ENCODE peak calls at places on chromosomes 12 and 14, in nine cellular contexts. N is OCI-LY7; W is IMR-90; D is A549; L is CD8-positive, alpha-beta memory T cell; E is PC-3; H is astrocyte of the spinal cord; U is ovary; J is small intestine. P is an unnamed sample.

GRCh38 chr14:83707056-83707455 is 1822.9 kb upstream of the FLRT2 start:
- DNase-seq in N (no peak), W (peak), D (no peak), L (no peak), E (peak), H (no peak), U (no peak), J (no peak), P (no peak)

GRCh38 chr12:50166776-50167025 is 468 bp downstream of the CERS5 start:
- DNase-seq in N (no peak), W (no peak), D (no peak), L (no peak), E (no peak), H (no peak), U (peak), J (no peak), P (no peak)

GRCh38 chr14:90508536-90509254 is 111.9 kb downstream of the CALM1 start:
- DNase-seq in N (no peak), W (no peak), D (no peak), L (no peak), E (peak), H (no peak), U (no peak), J (peak), P (no peak)

GRCh38 chr12:27969011-27969900 is 3.3 kb downstream of the PTHLH start:
- DNase-seq in N (no peak), W (peak), D (peak), L (no peak), E (peak), H (peak), U (no peak), J (no peak), P (no peak)

GRCh38 chr12:12507121-12507520 is 55.5 kb downstream of the DUSP16 start:
- DNase-seq in N (no peak), W (no peak), D (no peak), L (no peak), E (no peak), H (no peak), U (no peak), J (no peak), P (no peak)

GRCh38 chr14:51554339-51554920 is 97.3 kb upstream of the FRMD6 start:
- DNase-seq in N (no peak), W (peak), D (no peak), L (no peak), E (peak), H (peak), U (no peak), J (no peak), P (no peak)

GRCh38 chr12:46964496-46965098 is 114.8 kb upstream of the PCED1B start:
- DNase-seq in N (no peak), W (peak), D (no peak), L (no peak), E (no peak), H (peak), U (no peak), J (no peak), P (no peak)

GRCh38 chr14:78836777-78837176 is 666.6 kb downstream of the NRXN3 start:
- DNase-seq in N (peak), W (peak), D (peak), L (no peak), E (peak), H (peak), U (no peak), J (peak), P (no peak)

GRCh38 chr12:56644654-56645053 is 1.1 kb downstream of the ATP5F1B start:
- DNase-seq in N (no peak), W (no peak), D (no peak), L (no peak), E (no peak), H (peak), U (no peak), J (no peak), P (peak)

GRCh38 chr14:92039073-92039719 is 663 bp downstream of the TRIP11 start:
- DNase-seq in N (no peak), W (peak), D (peak), L (peak), E (peak), H (peak), U (no peak), J (peak), P (no peak)

GRCh38 chr12:112904571-112904970 is 2.2 kb upstream of the OAS1 start:
- DNase-seq in N (no peak), W (no peak), D (no peak), L (no peak), E (peak), H (peak), U (no peak), J (peak), P (no peak)

GRCh38 chr12:118763239-118763638 is 218.1 kb upstream of the SRRM4 start:
- DNase-seq in N (no peak), W (no peak), D (no peak), L (no peak), E (no peak), H (no peak), U (no peak), J (no peak), P (no peak)

GRCh38 chr12:92147491-92147890 is 1.8 kb upstream of the BTG1 start:
- DNase-seq in N (no peak), W (no peak), D (no peak), L (peak), E (no peak), H (no peak), U (no peak), J (no peak), P (no peak)

GRCh38 chr14:53655080-53655785 is 301.4 kb downstream of the BMP4 start:
- DNase-seq in N (no peak), W (no peak), D (no peak), L (no peak), E (no peak), H (no peak), U (no peak), J (no peak), P (no peak)

GRCh38 chr12:110067531-110067930 is 19.2 kb upstream of the C12orf76 start:
- DNase-seq in N (no peak), W (no peak), D (no peak), L (no peak), E (no peak), H (no peak), U (no peak), J (no peak), P (no peak)

GRCh38 chr12:95623554-95624170 is 72.4 kb upstream of the USP44 start:
- DNase-seq in N (peak), W (peak), D (peak), L (no peak), E (peak), H (peak), U (peak), J (peak), P (peak)

GRCh38 chr14:94472842-94473241 is 3.2 kb downstream of the SERPINA9 start:
- DNase-seq in N (no peak), W (no peak), D (no peak), L (no peak), E (no peak), H (no peak), U (no peak), J (no peak), P (no peak)

GRCh38 chr12:90695415-90695814 is 259.6 kb downstream of the CCER1 start:
- DNase-seq in N (no peak), W (peak), D (no peak), L (no peak), E (peak), H (peak), U (no peak), J (no peak), P (no peak)

GRCh38 chr14:22099942-22100763 is 426.5 kb upstream of the OR4E1 start:
- DNase-seq in N (peak), W (peak), D (peak), L (peak), E (peak), H (peak), U (peak), J (peak), P (no peak)

GRCh38 chr12:2794736-2795289 is at the start of gene FKBP4:
- DNase-seq in N (peak), W (peak), D (peak), L (peak), E (peak), H (peak), U (peak), J (peak), P (peak)

GRCh38 chr14:80977103-80977728 is 21.8 kb downstream of the TSHR start:
- DNase-seq in N (peak), W (no peak), D (no peak), L (no peak), E (no peak), H (no peak), U (no peak), J (no peak), P (no peak)

GRCh38 chr12:1474567-1475153 is 119.7 kb downstream of the FBXL14 start:
- DNase-seq in N (no peak), W (peak), D (no peak), L (no peak), E (peak), H (peak), U (no peak), J (no peak), P (no peak)

GRCh38 chr14:96086032-96086431 is 46.9 kb downstream of the C14orf132 start:
- DNase-seq in N (no peak), W (peak), D (peak), L (no peak), E (peak), H (peak), U (no peak), J (no peak), P (no peak)

GRCh38 chr14:52014601-52015267 is 25.4 kb downstream of the RTRAF start:
- DNase-seq in N (no peak), W (no peak), D (no peak), L (no peak), E (no peak), H (no peak), U (no peak), J (no peak), P (no peak)

GRCh38 chr12:93895096-93895460 is 217.9 kb downstream of the CRADD start:
- DNase-seq in N (no peak), W (peak), D (no peak), L (no peak), E (no peak), H (no peak), U (no peak), J (no peak), P (no peak)

GRCh38 chr12:13103391-13104033 is at the start of gene GSG1:
- DNase-seq in N (peak), W (peak), D (no peak), L (no peak), E (peak), H (no peak), U (no peak), J (no peak), P (no peak)

DNA sequence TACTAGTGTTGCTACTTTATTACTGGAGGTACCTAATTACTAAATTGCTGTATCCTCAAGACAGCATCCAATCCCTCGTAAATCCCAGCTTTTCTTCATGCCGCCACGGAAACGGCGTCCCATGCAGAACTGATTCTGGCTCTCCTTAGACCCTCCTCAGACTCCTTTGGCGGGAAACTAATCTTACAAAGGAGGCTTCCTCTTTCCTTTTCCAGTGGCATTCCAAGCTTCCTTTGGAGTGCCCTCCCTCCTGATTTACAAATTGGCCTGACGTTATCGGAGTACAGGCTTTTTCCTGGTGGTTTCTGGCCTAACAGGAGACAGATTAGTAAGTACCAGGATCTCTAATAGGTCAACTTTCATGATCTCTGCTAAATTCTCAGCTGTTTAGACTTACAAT is 1.4 kb upstream of the ZDHHC17 start:
- DNase-seq in N (no peak), W (no peak), D (no peak), L (no peak), E (no peak), H (no peak), U (no peak), J (no peak), P (no peak)
- H3K4me3 ChIP-seq in N (peak), W (no peak), D (no peak), L (peak), E (peak), H (no peak), U (no peak), J (no peak), P (no peak)

GRCh38 chr12:108831309-108831991 is 25.9 kb downstream of the SSH1 start:
- DNase-seq in N (no peak), W (no peak), D (no peak), L (no peak), E (no peak), H (no peak), U (no peak), J (peak), P (no peak)

GRCh38 chr12:108833355-108833733 is 24.0 kb downstream of the SSH1 start:
- DNase-seq in N (no peak), W (peak), D (peak), L (no peak), E (peak), H (peak), U (no peak), J (no peak), P (peak)

GRCh38 chr12:108832208-108832607 is 25.2 kb downstream of the SSH1 start:
- DNase-seq in N (no peak), W (no peak), D (no peak), L (no peak), E (no peak), H (peak), U (no peak), J (no peak), P (no peak)

GRCh38 chr12:108833757-108834472 is 23.5 kb downstream of the SSH1 start:
- DNase-seq in N (no peak), W (peak), D (no peak), L (no peak), E (no peak), H (peak), U (no peak), J (no peak), P (no peak)

DNA sequence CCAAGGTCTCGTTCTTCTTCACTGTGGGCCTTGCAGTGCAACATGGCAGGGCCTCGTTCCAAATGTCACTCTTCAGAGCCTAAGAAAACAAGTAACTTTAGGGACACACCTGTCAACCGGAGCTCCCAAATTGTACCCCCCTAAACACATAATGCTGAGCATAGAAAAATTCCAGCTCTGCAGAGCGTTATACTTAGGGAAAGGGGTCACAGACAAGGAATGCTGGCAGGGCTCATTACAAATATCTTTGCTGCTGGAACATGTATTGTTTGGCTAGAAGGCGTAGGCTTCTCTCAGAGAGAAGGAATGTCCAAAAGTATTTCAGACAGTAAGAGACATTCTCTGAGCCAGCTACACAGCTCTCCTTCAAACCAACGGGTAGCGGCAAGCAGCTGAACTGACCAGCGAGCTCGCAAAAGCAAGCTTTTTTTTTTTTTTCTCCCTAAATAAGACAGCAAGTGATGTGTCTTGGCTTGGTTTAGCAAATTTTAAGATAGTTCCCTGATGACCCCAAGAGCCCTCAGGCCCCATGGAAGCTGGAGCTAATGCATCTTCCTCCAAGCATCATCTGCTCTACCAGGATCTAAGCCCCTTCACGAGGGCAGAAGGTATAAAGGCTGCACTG is 24.5 kb downstream of the SSH1 start:
- DNase-seq in N (no peak), W (peak), D (no peak), L (no peak), E (peak), H (peak), U (no peak), J (no peak), P (no peak)
- H3K4me3 ChIP-seq in N (no peak), W (no peak), D (peak), L (no peak), E (no peak), H (no peak), U (no peak), J (no peak), P (peak)

GRCh38 chr12:21939435-21939834 is 1.8 kb downstream of the ABCC9 start:
- DNase-seq in N (no peak), W (no peak), D (no peak), L (no peak), E (no peak), H (no peak), U (no peak), J (no peak), P (no peak)
- H3K4me3 ChIP-seq in N (no peak), W (no peak), D (no peak), L (no peak), E (no peak), H (no peak), U (peak), J (no peak), P (peak)

GRCh38 chr14:67270354-67270753 is 29.1 kb downstream of the PALS1 start:
- DNase-seq in N (no peak), W (peak), D (no peak), L (no peak), E (no peak), H (peak), U (no peak), J (no peak), P (no peak)
- H3K4me3 ChIP-seq in N (no peak), W (no peak), D (no peak), L (no peak), E (no peak), H (no peak), U (no peak), J (no peak), P (no peak)